ENCODE peak calls at places on chromosomes 7 and 10, in eight cellular contexts. E is tibial artery; Q is pons; D is NCI-H2107; Y is activated effector memory CD4-positive, alpha-beta T cell treated with Interleukin-2 at 50 U/mL for 16 hours; S is prostate gland; R is iPS DF 6.9; C is ACHN. Z is an unnamed sample.

GRCh38 chr7:39536926-39537325 is 29.3 kb upstream of the YAE1 start:
- DNase-seq in E (no peak), Q (no peak), D (no peak), Y (no peak), S (no peak), R (no peak), C (no peak), Z (no peak)

GRCh38 chr7:159070422-159071148 is 74.1 kb downstream of the VIPR2 start:
- DNase-seq in E (no peak), Q (no peak), D (no peak), Y (no peak), S (no peak), R (no peak), C (no peak), Z (no peak)

GRCh38 chr7:100212631-100213286 is 7.0 kb upstream of the PVRIG start:
- DNase-seq in E (no peak), Q (no peak), D (no peak), Y (no peak), S (no peak), R (no peak), C (no peak), Z (no peak)

GRCh38 chr10:131890276-131891195 is 10.3 kb upstream of the PPP2R2D start:
- DNase-seq in E (no peak), Q (no peak), D (no peak), Y (no peak), S (no peak), R (no peak), C (no peak), Z (no peak)

GRCh38 chr10:74297389-74298080 is 146.5 kb downstream of the ADK start:
- DNase-seq in E (no peak), Q (no peak), D (no peak), Y (no peak), S (no peak), R (no peak), C (no peak), Z (no peak)

GRCh38 chr10:28410420-28411135 is 107.7 kb upstream of the MPP7 start:
- DNase-seq in E (no peak), Q (no peak), D (no peak), Y (no peak), S (no peak), R (no peak), C (no peak), Z (no peak)

GRCh38 chr7:2131341-2131740 is 101.4 kb downstream of the MAD1L1 start:
- DNase-seq in E (no peak), Q (no peak), D (no peak), Y (no peak), S (no peak), R (no peak), C (no peak), Z (no peak)

GRCh38 chr7:96316949-96317348 is 4.9 kb downstream of the SLC25A13 start:
- DNase-seq in E (no peak), Q (no peak), D (no peak), Y (no peak), S (no peak), R (no peak), C (no peak), Z (no peak)

GRCh38 chr7:35613150-35613549 is 81.8 kb downstream of the HERPUD2 start:
- DNase-seq in E (no peak), Q (no peak), D (no peak), Y (no peak), S (no peak), R (no peak), C (no peak), Z (no peak)

GRCh38 chr7:157558061-157558460 is 221.3 kb downstream of the DNAJB6 start:
- DNase-seq in E (peak; percentile 13), Q (no peak), D (no peak), Y (no peak), S (no peak), R (no peak), C (no peak), Z (no peak)

GRCh38 chr7:27901028-27901760 is 161.2 kb downstream of the TAX1BP1 start:
- DNase-seq in E (no peak), Q (peak; percentile 52), D (no peak), Y (no peak), S (no peak), R (no peak), C (peak; percentile 71), Z (peak; percentile 54)

GRCh38 chr7:17680026-17680425 is 260.3 kb downstream of the SNX13 start:
- DNase-seq in E (peak; percentile 86), Q (peak; percentile 66), D (no peak), Y (no peak), S (no peak), R (no peak), C (peak; percentile 91), Z (no peak)

GRCh38 chr7:53238021-53238605 is 202.7 kb downstream of the POM121L12 start:
- DNase-seq in E (no peak), Q (no peak), D (no peak), Y (no peak), S (no peak), R (no peak), C (no peak), Z (no peak)

GRCh38 chr10:51342381-51342780 is 268.1 kb downstream of the PRKG1 start:
- DNase-seq in E (no peak), Q (no peak), D (no peak), Y (no peak), S (no peak), R (no peak), C (no peak), Z (no peak)

GRCh38 chr7:55019329-55019690 is 493 bp downstream of the EGFR start:
- DNase-seq in E (peak; percentile 76), Q (no peak), D (no peak), Y (no peak), S (peak; percentile 63), R (no peak), C (peak; percentile 58), Z (peak; percentile 82)

GRCh38 chr7:19215421-19215820 is 70.2 kb upstream of the FERD3L start:
- DNase-seq in E (no peak), Q (no peak), D (no peak), Y (no peak), S (no peak), R (no peak), C (peak; percentile 35), Z (peak; percentile 26)

GRCh38 chr10:70265032-70265689 is 18.6 kb downstream of the NPFFR1 start:
- DNase-seq in E (no peak), Q (peak; percentile 56), D (no peak), Y (no peak), S (no peak), R (peak; percentile 71), C (peak; percentile 26), Z (no peak)

GRCh38 chr7:112182749-112183148 is 23.4 kb downstream of the DOCK4 start:
- DNase-seq in E (no peak), Q (peak; percentile 94), D (no peak), Y (no peak), S (no peak), R (no peak), C (no peak), Z (no peak)

GRCh38 chr7:139099181-139099947 is 10.2 kb downstream of the ZC3HAV1 start:
- DNase-seq in E (no peak), Q (no peak), D (no peak), Y (no peak), S (no peak), R (no peak), C (no peak), Z (no peak)

GRCh38 chr10:74418285-74418872 is 267.4 kb downstream of the ADK start:
- DNase-seq in E (no peak), Q (peak; percentile 88), D (peak; percentile 74), Y (no peak), S (no peak), R (no peak), C (no peak), Z (no peak)

GRCh38 chr7:157623556-157623955 is 286.8 kb downstream of the DNAJB6 start:
- DNase-seq in E (no peak), Q (no peak), D (no peak), Y (no peak), S (no peak), R (no peak), C (no peak), Z (no peak)

GRCh38 chr7:155392726-155393570 is 65.0 kb upstream of the EN2 start:
- DNase-seq in E (no peak), Q (no peak), D (no peak), Y (no peak), S (no peak), R (no peak), C (no peak), Z (peak; percentile 51)

Z was measured in H54.